ENCODE peak calls at places on chromosomes 7 and 10, in seven cellular contexts. L is HFF-Myc, X is fibroblast of the aortic adventitia, D is AG10803, F is Caco-2, H is AG04450, R is colonic mucosa. A is an unnamed sample.

GRCh38 chr10:71779641-71780040 is 6.3 kb upstream of the VSIR start:
- DNase-seq in L (no peak), F (no peak), D (no peak), H (no peak), R (no peak), X (no peak), A (no peak)

GRCh38 chr7:495326-495725 is 24.3 kb downstream of the PDGFA start:
- DNase-seq in D (no peak), R (no peak), X (no peak), F (no peak), H (no peak), L (no peak), A (no peak)

GRCh38 chr7:155816996-155817395 is 4.7 kb upstream of the SHH start:
- DNase-seq in X (no peak), D (no peak), R (no peak), L (no peak), H (no peak), F (no peak), A (no peak)

GRCh38 chr7:80224416-80224815 is 89.8 kb downstream of the GNAI1 start:
- DNase-seq in R (no peak), L (no peak), D (no peak), X (no peak), F (no peak), H (no peak), A (no peak)

GRCh38 chr7:36135700-36136099 is 17.4 kb upstream of the EEPD1 start:
- DNase-seq in R (no peak), L (no peak), D (no peak), F (no peak), X (no peak), H (no peak), A (no peak)

GRCh38 chr7:155755026-155755425 is 57.2 kb downstream of the SHH start:
- DNase-seq in X (no peak), H (no peak), R (no peak), F (no peak), D (no peak), L (no peak), A (no peak)

GRCh38 chr10:69577268-69578232 is 4.3 kb upstream of the NEUROG3 start:
- DNase-seq in H (no peak), D (no peak), R (no peak), X (no peak), L (no peak), F (no peak), A (no peak)

GRCh38 chr10:4283841-4284610 is 499.0 kb upstream of the KLF6 start:
- DNase-seq in D (peak), L (no peak), X (peak), H (peak), R (no peak), F (no peak), A (peak)

GRCh38 chr7:45979275-45980180 is 58.5 kb upstream of the IGFBP3 start:
- DNase-seq in H (no peak), F (no peak), L (no peak), D (no peak), R (peak), X (no peak), A (no peak)

GRCh38 chr10:5346881-5347280 is 17.9 kb upstream of the UCN3 start:
- DNase-seq in D (no peak), X (no peak), F (no peak), L (no peak), H (no peak), R (no peak), A (no peak)

GRCh38 chr10:6473901-6474370 is 106.1 kb downstream of the PRKCQ start:
- DNase-seq in H (no peak), X (peak), F (no peak), L (no peak), D (no peak), R (no peak), A (peak)

GRCh38 chr7:148299877-148300276 is 290.7 kb upstream of the C7orf33 start:
- DNase-seq in L (no peak), F (no peak), H (no peak), D (no peak), X (no peak), R (no peak), A (no peak)

DNA sequence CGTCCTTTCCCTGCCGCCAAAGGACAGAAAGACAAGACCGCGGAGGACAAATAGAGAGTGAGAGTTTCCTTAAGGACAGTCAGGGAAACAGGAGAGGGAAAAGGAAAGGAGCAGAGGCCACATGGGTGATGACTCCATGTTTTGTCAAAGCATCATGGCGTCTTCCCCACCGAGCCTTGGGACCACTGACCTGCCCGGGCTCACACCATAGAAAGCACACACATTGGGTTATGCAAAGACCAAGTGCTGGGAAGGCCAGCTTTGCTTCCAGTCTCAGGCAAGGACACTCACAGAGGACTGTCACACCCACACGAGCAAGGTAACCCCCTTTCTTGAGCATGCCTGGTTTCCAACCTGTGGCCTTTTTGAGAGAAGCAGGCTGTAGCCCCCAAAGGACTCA is 23.3 kb upstream of the HABP2 start:
- DNase-seq in R (no peak), L (no peak), F (no peak), H (no peak), D (no peak), X (no peak), A (no peak)
- H3K4me3 ChIP-seq in R (no peak), L (no peak), F (no peak), H (no peak), D (no peak), X (no peak), A (no peak)

GRCh38 chr10:9075420-9075819 is 1020.9 kb downstream of the GATA3 start:
- DNase-seq in H (no peak), F (no peak), L (no peak), D (no peak), X (no peak), R (no peak), A (no peak)
- TF ChIP-seq CTCF in H (no peak), F (no peak), L (no peak), D (no peak), X (no peak), R (no peak), A (no peak)

GRCh38 chr7:94195813-94196212 is 191.7 kb upstream of the BET1 start:
- DNase-seq in X (no peak), D (no peak), F (no peak), L (no peak), H (no peak), R (no peak), A (no peak)

GRCh38 chr7:94190599-94191061 is 186.5 kb upstream of the BET1 start:
- DNase-seq in F (no peak), D (peak), R (no peak), H (peak), L (peak), X (peak), A (peak)

GRCh38 chr7:94195201-94195600 is 191.0 kb upstream of the BET1 start:
- DNase-seq in D (peak), R (no peak), X (no peak), L (no peak), H (no peak), F (no peak), A (peak)
- H3K4me3 ChIP-seq in D (no peak), R (no peak), X (no peak), L (no peak), H (no peak), F (no peak), A (no peak)

DNA sequence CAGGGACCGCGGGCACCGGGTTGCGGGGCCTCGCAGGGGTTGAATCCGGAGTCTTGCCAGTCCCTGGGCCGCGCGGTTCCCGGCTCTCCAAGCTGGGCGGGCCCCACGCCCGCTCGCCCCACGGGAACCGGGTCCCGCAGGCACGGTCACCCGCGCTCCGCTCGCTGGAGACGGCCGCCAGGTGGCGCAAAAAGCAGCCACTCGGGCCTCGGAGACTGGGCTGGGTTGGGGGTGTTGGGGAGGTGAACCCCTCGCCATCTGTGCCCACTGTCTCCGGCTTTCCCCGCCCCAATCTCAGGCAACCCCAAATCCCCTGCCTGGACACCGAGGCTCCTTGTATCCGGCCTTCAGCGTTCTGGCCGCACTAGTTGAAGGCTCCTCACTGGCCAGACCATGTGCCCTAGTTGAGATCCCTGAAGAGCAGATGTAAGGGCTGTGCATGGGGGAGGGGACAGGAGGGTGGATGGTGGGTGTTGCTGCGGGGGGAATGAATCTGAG is 1.5 kb upstream of the ACHE start:
- DNase-seq in L (no peak), H (no peak), R (peak), D (no peak), X (no peak), F (peak), A (no peak)
- TF ChIP-seq CTCF in L (peak), H (peak), R (peak), D (peak), X (peak), F (peak), A (peak)

GRCh38 chr10:122878799-122879338 is 512 bp downstream of the FAM24B start:
- DNase-seq in H (no peak), X (peak), F (no peak), D (peak), L (no peak), R (no peak), A (no peak)

GRCh38 chr10:122875843-122876492 is 3.4 kb downstream of the FAM24B start:
- DNase-seq in X (no peak), L (no peak), F (no peak), R (no peak), H (no peak), D (no peak), A (no peak)

GRCh38 chr10:122877264-122877663 is 2.1 kb downstream of the FAM24B start:
- DNase-seq in L (no peak), X (no peak), H (no peak), D (no peak), F (no peak), R (no peak), A (no peak)

GRCh38 chr10:122879339-122880273 is at the start of gene FAM24B:
- DNase-seq in F (peak), X (peak), D (peak), H (peak), R (peak), L (peak), A (peak)

DNA sequence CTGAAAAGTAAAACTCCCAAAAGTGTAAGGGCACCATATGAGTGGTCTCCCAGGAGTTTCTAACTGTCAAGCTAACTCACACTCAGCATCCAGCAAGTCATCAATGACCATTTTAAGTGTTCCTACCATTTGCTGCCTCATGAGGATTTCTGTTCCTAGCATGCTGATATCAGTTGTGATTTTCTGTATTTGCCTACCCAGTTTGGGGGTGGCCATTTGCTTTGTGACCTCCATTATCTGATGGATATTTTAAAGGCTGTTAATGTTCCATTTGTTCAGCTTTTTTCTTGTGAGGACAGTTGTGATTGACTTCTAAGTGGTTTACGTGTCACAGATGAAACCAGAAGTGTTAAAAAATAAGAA is 2.9 kb downstream of the FAM24B start:
- DNase-seq in X (no peak), D (no peak), R (no peak), F (no peak), L (no peak), H (no peak), A (no peak)
- H3K4me3 ChIP-seq in X (no peak), D (no peak), R (no peak), F (no peak), L (no peak), H (no peak), A (no peak)